ENCODE peak calls at places on chromosomes 12 and 14, in eight cellular contexts. C is WERI-Rb-1, G is thoracic aorta, R is astrocyte of the spinal cord, K is HFF-Myc, W is lower lobe of right lung, E is OCI-LY7, U is HL-60. M is an unnamed sample.

GRCh38 chr12:6425588-6426531 is 18.9 kb upstream of the CD27 start:
- DNase-seq in C (no peak), G (no peak), R (no peak), K (no peak), W (no peak), E (peak), U (peak), M (peak)

GRCh38 chr14:21236948-21237797 is 32.1 kb downstream of the HNRNPC start:
- DNase-seq in C (no peak), G (no peak), R (no peak), K (no peak), W (no peak), E (no peak), U (no peak), M (no peak)

GRCh38 chr12:96073346-96074336 is 38.3 kb upstream of the LTA4H start:
- DNase-seq in C (no peak), G (no peak), R (no peak), K (no peak), W (no peak), E (no peak), U (peak), M (no peak)

GRCh38 chr14:76775695-76776305 is 14.5 kb downstream of the VASH1 start:
- DNase-seq in C (no peak), G (no peak), R (no peak), K (no peak), W (no peak), E (no peak), U (no peak), M (no peak)

GRCh38 chr12:104573-105081 is 38.1 kb downstream of the IQSEC3 start:
- DNase-seq in C (no peak), G (no peak), R (no peak), K (no peak), W (no peak), E (no peak), U (peak), M (no peak)

GRCh38 chr12:124569375-124570148 is 2.1 kb upstream of the NCOR2 start:
- DNase-seq in C (no peak), G (no peak), R (peak), K (no peak), W (no peak), E (no peak), U (no peak), M (no peak)

GRCh38 chr14:22875748-22876319 is 4.3 kb downstream of the LRP10 start:
- DNase-seq in C (no peak), G (no peak), R (no peak), K (no peak), W (no peak), E (no peak), U (no peak), M (no peak)

GRCh38 chr12:45446013-45446412 is 230.1 kb downstream of the ANO6 start:
- DNase-seq in C (no peak), G (no peak), R (no peak), K (no peak), W (no peak), E (no peak), U (no peak), M (no peak)

GRCh38 chr12:108734200-108734906 is 3.0 kb upstream of the CORO1C start:
- DNase-seq in C (no peak), G (peak), R (peak), K (peak), W (no peak), E (no peak), U (peak), M (no peak)

GRCh38 chr14:93527076-93527692 is 96.4 kb downstream of the UNC79 start:
- DNase-seq in C (no peak), G (no peak), R (no peak), K (no peak), W (no peak), E (no peak), U (peak), M (no peak)

GRCh38 chr14:23356662-23357061 is 4.0 kb upstream of the SLC22A17 start:
- DNase-seq in C (no peak), G (no peak), R (no peak), K (no peak), W (no peak), E (no peak), U (no peak), M (no peak)

GRCh38 chr14:102951034-102951433 is 28.6 kb downstream of the AMN start:
- DNase-seq in C (no peak), G (no peak), R (no peak), K (no peak), W (no peak), E (no peak), U (no peak), M (no peak)

GRCh38 chr12:54215990-54216579 is 27.3 kb upstream of the SMUG1 start:
- DNase-seq in C (no peak), G (no peak), R (no peak), K (no peak), W (peak), E (peak), U (no peak), M (no peak)

GRCh38 chr14:104802120-104802912 is 1.4 kb downstream of the ZBTB42 start:
- DNase-seq in C (no peak), G (no peak), R (no peak), K (no peak), W (no peak), E (no peak), U (no peak), M (no peak)

GRCh38 chr12:111954974-111955373 is 58.0 kb downstream of the TMEM116 start:
- DNase-seq in C (no peak), G (no peak), R (no peak), K (no peak), W (no peak), E (no peak), U (no peak), M (no peak)

GRCh38 chr14:23055621-23056256 is 1.6 kb downstream of the CDH24 start:
- DNase-seq in C (no peak), G (no peak), R (no peak), K (no peak), W (no peak), E (no peak), U (no peak), M (no peak)

GRCh38 chr12:2582631-2583616 is 211.8 kb upstream of the FKBP4 start:
- DNase-seq in C (peak), G (no peak), R (peak), K (peak), W (peak), E (peak), U (peak), M (no peak)
- TF ChIP-seq CTCF in C (peak), G (peak), R (peak), K (peak), W (peak), E (peak), U (peak), M (no peak)

GRCh38 chr14:73771848-73772705 is 57.9 kb upstream of the PNMA1 start:
- DNase-seq in C (peak), G (no peak), R (peak), K (no peak), W (peak), E (peak), U (peak), M (peak)
- TF ChIP-seq CTCF in C (no peak), G (no peak), R (no peak), K (no peak), W (no peak), E (no peak), U (no peak), M (no peak)

GRCh38 chr12:12979731-12980259 is 20.3 kb downstream of the HEBP1 start:
- DNase-seq in C (no peak), G (no peak), R (peak), K (peak), W (no peak), E (no peak), U (no peak), M (no peak)
- TF ChIP-seq CTCF in C (no peak), G (no peak), R (no peak), K (no peak), W (no peak), E (no peak), U (no peak), M (no peak)

GRCh38 chr14:94685166-94685581 is 73.0 kb downstream of the SERPINA3 start:
- DNase-seq in C (peak), G (no peak), R (no peak), K (no peak), W (no peak), E (peak), U (no peak), M (no peak)
- TF ChIP-seq CTCF in C (peak), G (no peak), R (no peak), K (no peak), W (no peak), E (peak), U (no peak), M (no peak)

M was measured in activated B cell treated with CpG ODN at 0.5 μM for 24 hours.